ENCODE peak calls at places on chromosomes 6 and 20, in six cellular contexts. D is GM03348, Q is RPMI7951, N is mucosa of gallbladder, B is fibroblast of villous mesenchyme, A is IMR-90. U is an unnamed sample.

GRCh38 chr6:51028271-51028670 is 209.6 kb downstream of the TFAP2B start:
- DNase-seq in D (peak), Q (no peak), N (no peak), B (no peak), A (no peak), U (no peak)

GRCh38 chr20:2751868-2752630 is 48.4 kb downstream of the CPXM1 start:
- DNase-seq in D (peak), Q (peak), N (no peak), B (no peak), A (no peak), U (no peak)

GRCh38 chr20:44089987-44090674 is 96.9 kb downstream of the JPH2 start:
- DNase-seq in D (peak), Q (peak), N (peak), B (peak), A (peak), U (peak)

GRCh38 chr20:48307277-48307676 is 520.5 kb downstream of the PREX1 start:
- DNase-seq in D (no peak), Q (no peak), N (no peak), B (no peak), A (no peak), U (no peak)

GRCh38 chr6:56798163-56798562 is 155.5 kb upstream of the DST start:
- DNase-seq in D (peak), Q (peak), N (no peak), B (peak), A (peak), U (peak)

GRCh38 chr20:3563548-3564177 is 92.8 kb downstream of the ATRN start:
- DNase-seq in D (peak), Q (peak), N (peak), B (peak), A (peak), U (peak)

GRCh38 chr6:34730006-34730405 is 27.3 kb upstream of the SNRPC start:
- DNase-seq in D (no peak), Q (peak), N (no peak), B (no peak), A (no peak), U (no peak)

GRCh38 chr6:160035693-160036330 is 66.9 kb downstream of the IGF2R start:
- DNase-seq in D (no peak), Q (no peak), N (no peak), B (no peak), A (peak), U (no peak)

GRCh38 chr6:112325449-112325848 is 21.7 kb upstream of the RFPL4B start:
- DNase-seq in D (no peak), Q (no peak), N (peak), B (no peak), A (no peak), U (no peak)

GRCh38 chr20:50848846-50849673 is 54.2 kb downstream of the BCAS4 start:
- DNase-seq in D (no peak), Q (peak), N (no peak), B (no peak), A (no peak), U (no peak)

GRCh38 chr20:32159766-32160221 is 47.7 kb downstream of the PLAGL2 start:
- DNase-seq in D (no peak), Q (no peak), N (no peak), B (no peak), A (no peak), U (no peak)

GRCh38 chr20:46348972-46349741 is 40.9 kb upstream of the CDH22 start:
- DNase-seq in D (peak), Q (peak), N (no peak), B (peak), A (peak), U (peak)

GRCh38 chr6:148112851-148113319 is 229.8 kb upstream of the SASH1 start:
- DNase-seq in D (no peak), Q (no peak), N (no peak), B (no peak), A (no peak), U (no peak)

GRCh38 chr6:145042559-145042958 is 692.8 kb downstream of the EPM2A start:
- DNase-seq in D (no peak), Q (no peak), N (no peak), B (no peak), A (no peak), U (no peak)

GRCh38 chr20:21100590-21101452 is 5.3 kb downstream of the LINC00237 start:
- DNase-seq in D (no peak), Q (peak), N (no peak), B (peak), A (peak), U (peak)

GRCh38 chr6:81876977-81877376 is 124.5 kb upstream of the TENT5A start:
- DNase-seq in D (peak), Q (no peak), N (no peak), B (no peak), A (peak), U (no peak)

GRCh38 chr6:53727748-53728147 is 62.2 kb upstream of the KLHL31 start:
- DNase-seq in D (peak), Q (no peak), N (no peak), B (no peak), A (peak), U (no peak)

GRCh38 chr6:144931172-144932035 is 646.3 kb downstream of the UTRN start:
- DNase-seq in D (peak), Q (peak), N (peak), B (peak), A (peak), U (peak)

GRCh38 chr20:15814903-15815302 is 758.3 kb downstream of the KIF16B start:
- DNase-seq in D (peak), Q (no peak), N (no peak), B (no peak), A (no peak), U (no peak)

GRCh38 chr6:93554018-93554417 is 134.7 kb upstream of the EPHA7 start:
- DNase-seq in D (no peak), Q (no peak), N (no peak), B (no peak), A (no peak), U (no peak)

GRCh38 chr20:21522479-21523397 is 8.9 kb upstream of the NKX2-2 start:
- DNase-seq in D (no peak), Q (no peak), N (no peak), B (no peak), A (no peak), U (no peak)

GRCh38 chr6:169317441-169318202 is 64.0 kb upstream of the THBS2 start:
- DNase-seq in D (no peak), Q (no peak), N (no peak), B (no peak), A (no peak), U (no peak)

GRCh38 chr6:68635706-68636513 is 828 bp downstream of the ADGRB3 start:
- DNase-seq in D (peak), Q (no peak), N (no peak), B (peak), A (no peak), U (peak)

GRCh38 chr20:48619126-48620101 is 208.4 kb downstream of the PREX1 start:
- DNase-seq in D (no peak), Q (peak), N (peak), B (no peak), A (no peak), U (no peak)

GRCh38 chr6:106247733-106248132 is 77.8 kb downstream of the ATG5 start:
- DNase-seq in D (no peak), Q (no peak), N (no peak), B (no peak), A (no peak), U (no peak)

GRCh38 chr6:3813150-3813780 is 35.9 kb upstream of the FAM50B start:
- DNase-seq in D (peak), Q (peak), N (peak), B (peak), A (peak), U (peak)

GRCh38 chr20:63054103-63054474 is 47.3 kb upstream of the BHLHE23 start:
- DNase-seq in D (no peak), Q (no peak), N (no peak), B (no peak), A (no peak), U (no peak)

GRCh38 chr6:135300576-135300975 is 119.5 kb downstream of the MYB start:
- DNase-seq in D (peak), Q (no peak), N (no peak), B (no peak), A (peak), U (no peak)

GRCh38 chr6:159134701-159135364 is 34.4 kb upstream of the FNDC1 start:
- DNase-seq in D (peak), Q (peak), N (peak), B (peak), A (peak), U (peak)

GRCh38 chr20:53493201-53493908 is 100.3 kb downstream of the ZNF217 start:
- DNase-seq in D (peak), Q (no peak), N (no peak), B (peak), A (no peak), U (no peak)

GRCh38 chr6:30683980-30684338 is 2.5 kb downstream of the PPP1R18 start:
- DNase-seq in D (no peak), Q (no peak), N (no peak), B (no peak), A (no peak), U (no peak)

GRCh38 chr6:108711094-108711493 is 137.1 kb upstream of the ARMC2 start:
- DNase-seq in D (no peak), Q (no peak), N (no peak), B (no peak), A (no peak), U (peak)

GRCh38 chr6:41430875-41431274 is 95.5 kb downstream of the NCR2 start:
- DNase-seq in D (peak), Q (peak), N (no peak), B (peak), A (peak), U (peak)

U was measured in mesenchymal stem cell.